ENCODE peak calls at places on chromosomes 2 and 18, in four cellular contexts. One of them, this sample, is unnamed.

GRCh38 chr2:44549099-44549471 is 187.3 kb downstream of the CAMKMT start:
- DNase-seq in GM06990: no peak
- DNase-seq in fibroblast of lung: peak; percentile 85
- DNase-seq in MM.1S: no peak
- DNase-seq in this sample: no peak

GRCh38 chr2:64568836-64569235 is 44.7 kb downstream of the AFTPH start:
- DNase-seq in GM06990: no peak
- DNase-seq in fibroblast of lung: no peak
- DNase-seq in MM.1S: no peak
- DNase-seq in this sample: no peak

GRCh38 chr2:112634153-112634873 is 11.4 kb upstream of the SLC20A1 start:
- DNase-seq in GM06990: no peak
- DNase-seq in fibroblast of lung: no peak
- DNase-seq in MM.1S: no peak
- DNase-seq in this sample: no peak

GRCh38 chr2:178796079-178796677 is 11.0 kb downstream of the TTN start:
- DNase-seq in GM06990: no peak
- DNase-seq in fibroblast of lung: peak; percentile 41
- DNase-seq in MM.1S: peak; percentile 55
- DNase-seq in this sample: no peak

GRCh38 chr18:49560277-49561126 is 1.4 kb upstream of the LIPG start:
- DNase-seq in GM06990: no peak
- DNase-seq in fibroblast of lung: peak; percentile 32
- DNase-seq in MM.1S: no peak
- DNase-seq in this sample: no peak

GRCh38 chr2:111705711-111706323 is 178.2 kb downstream of the ANAPC1 start:
- DNase-seq in GM06990: peak; percentile 46
- DNase-seq in fibroblast of lung: peak; percentile 98
- DNase-seq in MM.1S: peak; percentile 100
- DNase-seq in this sample: peak; percentile 69

GRCh38 chr2:59702026-59702425 is 851.4 kb downstream of the BCL11A start:
- DNase-seq in GM06990: no peak
- DNase-seq in fibroblast of lung: no peak
- DNase-seq in MM.1S: no peak
- DNase-seq in this sample: no peak

GRCh38 chr2:72813841-72814240 is 12.0 kb downstream of the EXOC6B start:
- DNase-seq in GM06990: no peak
- DNase-seq in fibroblast of lung: peak; percentile 59
- DNase-seq in MM.1S: no peak
- DNase-seq in this sample: no peak

GRCh38 chr2:39275016-39275415 is 31.2 kb upstream of the CDKL4 start:
- DNase-seq in GM06990: no peak
- DNase-seq in fibroblast of lung: peak; percentile 11
- DNase-seq in MM.1S: no peak
- DNase-seq in this sample: no peak

GRCh38 chr18:55879331-55879730 is 291.3 kb upstream of the TCF4 start:
- DNase-seq in GM06990: no peak
- DNase-seq in fibroblast of lung: peak; percentile 77
- DNase-seq in MM.1S: no peak
- DNase-seq in this sample: no peak

GRCh38 chr2:231646471-231646870 is 53.8 kb downstream of the TEX44 start:
- DNase-seq in GM06990: no peak
- DNase-seq in fibroblast of lung: no peak
- DNase-seq in MM.1S: no peak
- DNase-seq in this sample: no peak

GRCh38 chr2:5673148-5673860 is 18.9 kb upstream of the SOX11 start:
- DNase-seq in GM06990: no peak
- DNase-seq in fibroblast of lung: no peak
- DNase-seq in MM.1S: peak; percentile 21
- DNase-seq in this sample: no peak

GRCh38 chr2:26179446-26179907 is 6.6 kb downstream of the GAREM2 start:
- DNase-seq in GM06990: no peak
- DNase-seq in fibroblast of lung: no peak
- DNase-seq in MM.1S: no peak
- DNase-seq in this sample: no peak

GRCh38 chr2:95323347-95324155 is 26.4 kb downstream of the KCNIP3 start:
- DNase-seq in GM06990: no peak
- DNase-seq in fibroblast of lung: peak; percentile 18
- DNase-seq in MM.1S: peak; percentile 16
- DNase-seq in this sample: no peak

GRCh38 chr2:215830313-215830712 is 183.0 kb downstream of the MREG start:
- DNase-seq in GM06990: no peak
- DNase-seq in fibroblast of lung: peak; percentile 86
- DNase-seq in MM.1S: no peak
- DNase-seq in this sample: no peak

GRCh38 chr2:193695367-193695766 is 1500.6 kb upstream of the TMEFF2 start:
- DNase-seq in GM06990: no peak
- DNase-seq in fibroblast of lung: peak; percentile 34
- DNase-seq in MM.1S: peak; percentile 34
- DNase-seq in this sample: no peak

GRCh38 chr2:40281021-40281940 is 170.6 kb downstream of the SLC8A1 start:
- DNase-seq in GM06990: peak; percentile 34
- DNase-seq in fibroblast of lung: peak; percentile 90
- DNase-seq in MM.1S: peak; percentile 83
- DNase-seq in this sample: peak; percentile 21

GRCh38 chr2:197799072-197799471 is 5.3 kb upstream of the PLCL1 start:
- DNase-seq in GM06990: no peak
- DNase-seq in fibroblast of lung: no peak
- DNase-seq in MM.1S: no peak
- DNase-seq in this sample: no peak

GRCh38 chr18:69444221-69444620 is 43.5 kb downstream of the DOK6 start:
- DNase-seq in GM06990: no peak
- DNase-seq in fibroblast of lung: peak; percentile 30
- DNase-seq in MM.1S: no peak
- DNase-seq in this sample: no peak

GRCh38 chr2:20314562-20315521 is 35.8 kb downstream of the PUM2 start:
- DNase-seq in GM06990: no peak
- DNase-seq in fibroblast of lung: peak; percentile 54
- DNase-seq in MM.1S: no peak
- DNase-seq in this sample: no peak

GRCh38 chr2:227462463-227462951 is 9.4 kb upstream of the AGFG1 start:
- DNase-seq in GM06990: peak; percentile 73
- DNase-seq in fibroblast of lung: no peak
- DNase-seq in MM.1S: no peak
- DNase-seq in this sample: no peak

GRCh38 chr18:50232419-50232818 is 33.9 kb downstream of the CFAP53 start:
- DNase-seq in GM06990: no peak
- DNase-seq in fibroblast of lung: no peak
- DNase-seq in MM.1S: no peak
- DNase-seq in this sample: no peak

GRCh38 chr2:172307800-172308199 is 119.6 kb upstream of the ITGA6 start:
- DNase-seq in GM06990: no peak
- DNase-seq in fibroblast of lung: peak; percentile 38
- DNase-seq in MM.1S: no peak
- DNase-seq in this sample: no peak

GRCh38 chr2:188534875-188535274 is 243.2 kb downstream of the GULP1 start:
- DNase-seq in GM06990: no peak
- DNase-seq in fibroblast of lung: no peak
- DNase-seq in MM.1S: no peak
- DNase-seq in this sample: no peak

GRCh38 chr2:9256570-9257043 is 50.0 kb downstream of the ASAP2 start:
- DNase-seq in GM06990: no peak
- DNase-seq in fibroblast of lung: no peak
- DNase-seq in MM.1S: no peak
- DNase-seq in this sample: no peak

GRCh38 chr2:183024701-183025100 is 13.6 kb downstream of the NCKAP1 start:
- DNase-seq in GM06990: no peak
- DNase-seq in fibroblast of lung: no peak
- DNase-seq in MM.1S: no peak
- DNase-seq in this sample: no peak

GRCh38 chr18:49858309-49859005 is 45.1 kb upstream of the ACAA2 start:
- DNase-seq in GM06990: no peak
- DNase-seq in fibroblast of lung: peak; percentile 62
- DNase-seq in MM.1S: peak; percentile 35
- DNase-seq in this sample: no peak

GRCh38 chr2:26305575-26305974 is 40.4 kb upstream of the SELENOI start:
- DNase-seq in GM06990: no peak
- DNase-seq in fibroblast of lung: no peak
- DNase-seq in MM.1S: no peak
- DNase-seq in this sample: no peak

GRCh38 chr18:37578886-37579513 is 13.4 kb upstream of the CELF4 start:
- DNase-seq in GM06990: no peak
- DNase-seq in fibroblast of lung: no peak
- DNase-seq in MM.1S: peak; percentile 37
- DNase-seq in this sample: no peak

GRCh38 chr2:191811807-191812602 is 34.9 kb downstream of the CAVIN2 start:
- DNase-seq in GM06990: no peak
- DNase-seq in fibroblast of lung: peak; percentile 59
- DNase-seq in MM.1S: peak; percentile 68
- DNase-seq in this sample: no peak

GRCh38 chr2:217650716-217651360 is 352.0 kb downstream of the TNS1 start:
- DNase-seq in GM06990: peak; percentile 2
- DNase-seq in fibroblast of lung: peak; percentile 46
- DNase-seq in MM.1S: peak; percentile 68
- DNase-seq in this sample: peak; percentile 5

GRCh38 chr18:39772155-39772919 is 2182.7 kb upstream of the PIK3C3 start:
- DNase-seq in GM06990: no peak
- DNase-seq in fibroblast of lung: peak; percentile 65
- DNase-seq in MM.1S: no peak
- DNase-seq in this sample: no peak

GRCh38 chr18:74806700-74807416 is 209.2 kb downstream of the ZNF407 start:
- DNase-seq in GM06990: peak; percentile 59
- DNase-seq in fibroblast of lung: peak; percentile 93
- DNase-seq in MM.1S: peak; percentile 52
- DNase-seq in this sample: peak; percentile 62

GRCh38 chr2:170428868-170429267 is 250.9 kb downstream of the MYO3B start:
- DNase-seq in GM06990: no peak
- DNase-seq in fibroblast of lung: no peak
- DNase-seq in MM.1S: no peak
- DNase-seq in this sample: no peak

GRCh38 chr2:172279843-172280242 is 147.5 kb upstream of the ITGA6 start:
- DNase-seq in GM06990: no peak
- DNase-seq in fibroblast of lung: no peak
- DNase-seq in MM.1S: no peak
- DNase-seq in this sample: no peak

DNA sequence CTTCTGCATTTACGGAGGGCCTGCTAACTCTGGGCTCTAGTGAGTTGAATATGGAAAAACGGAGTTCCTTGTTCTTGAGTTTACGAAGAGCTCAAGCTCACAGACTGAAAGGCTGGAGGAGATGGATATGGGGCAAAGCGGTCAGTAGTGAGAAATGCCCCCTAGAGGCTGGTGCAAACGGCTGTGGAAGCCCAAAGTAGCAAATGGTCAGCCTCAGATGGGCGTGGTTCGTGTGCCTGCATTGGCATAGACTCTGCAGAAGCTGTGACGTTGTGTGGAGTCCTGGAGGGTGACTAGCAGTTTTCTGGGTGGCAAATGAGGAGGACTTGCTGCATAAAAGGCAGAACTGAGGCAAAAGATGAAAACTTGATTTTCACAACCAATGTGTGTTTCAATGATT is 93.6 kb upstream of the TWIST2 start:
- DNase-seq in GM06990: no peak
- DNase-seq in fibroblast of lung: no peak
- DNase-seq in MM.1S: no peak
- DNase-seq in this sample: no peak
- TF ChIP-seq CTCF in GM06990: no peak
- TF ChIP-seq CTCF in fibroblast of lung: no peak
- TF ChIP-seq CTCF in MM.1S: no peak
- TF ChIP-seq CTCF in this sample: peak; percentile 17

GRCh38 chr2:96665083-96665569 is 22.6 kb downstream of the FER1L5 start:
- DNase-seq in GM06990: no peak
- DNase-seq in fibroblast of lung: peak; percentile 99
- DNase-seq in MM.1S: no peak
- DNase-seq in this sample: no peak
- H3K4me3 ChIP-seq in GM06990: no peak overlapping the region
- H3K4me3 ChIP-seq in fibroblast of lung: no peak overlapping the region
- H3K4me3 ChIP-seq in MM.1S: no peak overlapping the region
- H3K4me3 ChIP-seq in this sample: no peak overlapping the region

DNA sequence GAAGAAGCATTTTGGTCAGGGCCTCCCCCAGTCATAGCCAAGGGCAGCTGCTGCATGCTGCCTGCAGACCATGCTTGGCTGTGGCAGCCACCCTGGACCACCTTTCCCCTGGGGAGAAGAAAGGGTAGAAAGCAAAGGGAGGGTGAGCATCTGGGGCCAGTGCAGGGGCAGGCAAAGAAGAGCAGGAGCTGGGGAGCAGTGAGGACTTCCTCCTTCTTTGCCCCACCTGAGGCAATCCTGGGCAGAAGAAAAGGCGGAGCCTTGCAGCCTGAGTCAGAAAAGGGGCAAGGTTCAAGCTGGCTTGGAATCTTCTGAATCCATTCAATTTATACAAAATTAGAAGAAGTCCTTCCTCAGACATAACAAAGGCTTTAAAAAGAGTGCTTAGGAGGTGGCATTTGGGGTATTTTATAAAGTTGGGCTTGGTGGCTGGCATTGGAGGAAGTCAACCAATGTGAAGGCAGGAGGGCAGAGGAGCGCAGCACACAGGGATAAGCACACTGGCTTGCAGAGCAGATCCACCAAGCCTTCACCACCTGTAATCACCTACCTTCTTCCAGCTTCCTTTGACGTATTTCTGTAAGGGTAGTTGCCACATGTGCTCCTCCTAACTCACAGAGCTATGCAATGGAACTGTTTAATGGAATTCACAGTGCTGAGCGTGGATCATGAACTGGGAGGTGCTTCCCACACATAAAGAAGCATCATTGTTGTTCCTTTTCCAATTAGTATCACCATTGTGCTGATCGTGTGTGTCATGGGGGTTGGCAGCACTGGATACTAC is 154.5 kb upstream of the EPAS1 start:
- DNase-seq in GM06990: no peak
- DNase-seq in fibroblast of lung: no peak
- DNase-seq in MM.1S: no peak
- DNase-seq in this sample: no peak
- TF ChIP-seq CTCF in GM06990: no peak
- TF ChIP-seq CTCF in fibroblast of lung: no peak
- TF ChIP-seq CTCF in MM.1S: no peak
- TF ChIP-seq CTCF in this sample: no peak

DNA sequence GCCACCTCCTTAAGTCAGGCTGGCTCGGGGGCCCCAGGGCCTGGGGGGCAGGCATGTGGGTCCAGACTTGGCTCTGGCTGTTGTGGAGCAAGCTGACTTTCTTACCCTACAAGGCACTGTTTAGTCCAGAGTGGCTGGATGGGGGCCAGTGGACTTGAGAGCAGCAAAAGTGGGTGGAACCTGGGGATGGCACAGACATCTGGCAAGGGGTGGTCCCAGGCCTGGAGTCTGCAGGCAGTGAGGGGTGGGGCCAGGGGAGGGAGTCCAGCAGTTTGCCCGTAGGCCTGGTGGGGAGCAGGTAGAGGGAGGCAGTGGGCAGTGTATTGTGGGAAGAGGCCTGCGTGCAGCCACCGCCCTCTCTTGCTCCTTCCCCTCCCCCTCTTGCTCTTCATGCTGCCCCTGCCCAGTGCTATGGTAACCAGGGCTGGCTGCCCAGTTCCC is 19.1 kb downstream of the SPEG start:
- DNase-seq in GM06990: no peak
- DNase-seq in fibroblast of lung: peak; percentile 98
- DNase-seq in MM.1S: no peak
- DNase-seq in this sample: no peak
- H3K4me3 ChIP-seq in GM06990: no peak overlapping the region
- H3K4me3 ChIP-seq in fibroblast of lung: no peak overlapping the region
- H3K4me3 ChIP-seq in MM.1S: no peak overlapping the region
- H3K4me3 ChIP-seq in this sample: no peak overlapping the region

GRCh38 chr2:88950010-88950409 is 258.5 kb downstream of the RPIA start:
- DNase-seq in GM06990: no peak
- DNase-seq in fibroblast of lung: no peak
- DNase-seq in MM.1S: peak; percentile 15
- DNase-seq in this sample: no peak
- TF ChIP-seq CTCF in GM06990: no peak
- TF ChIP-seq CTCF in fibroblast of lung: peak; percentile 12
- TF ChIP-seq CTCF in MM.1S: peak; percentile 65
- TF ChIP-seq CTCF in this sample: no peak